ENCODE peak calls at places on chromosomes 6 and 20, in five cellular contexts. M, Q, C, D and I are unnamed samples.

GRCh38 chr6:16398587-16398986 is 160.2 kb downstream of the GMPR start:
- DNase-seq in Q (no peak), D (no peak), C (no peak), M (peak), I (no peak)

GRCh38 chr6:55818482-55818881 is 56.9 kb downstream of the BMP5 start:
- DNase-seq in D (no peak), C (no peak), M (no peak), Q (no peak), I (no peak)

GRCh38 chr6:98530732-98531131 is 303.6 kb upstream of the POU3F2 start:
- DNase-seq in Q (no peak), M (no peak), D (no peak), C (no peak), I (no peak)

GRCh38 chr20:32483351-32484220 is 101.5 kb downstream of the NOL4L start:
- DNase-seq in Q (no peak), C (peak), D (peak), M (no peak), I (peak)

GRCh38 chr20:38569747-38570519 is 11.1 kb upstream of the ADIG start:
- DNase-seq in D (no peak), Q (no peak), M (no peak), C (no peak), I (no peak)

GRCh38 chr6:155261146-155261900 is 2.5 kb upstream of the CLDN20 start:
- DNase-seq in M (no peak), Q (peak), D (no peak), C (no peak), I (peak)

GRCh38 chr20:32470025-32470861 is 112.1 kb downstream of the ASXL1 start:
- DNase-seq in C (peak), D (peak), Q (peak), M (no peak), I (peak)

GRCh38 chr6:100099189-100100074 is 105.4 kb upstream of the MCHR2 start:
- DNase-seq in Q (peak), C (no peak), M (no peak), D (peak), I (no peak)

GRCh38 chr6:54633601-54634000 is 213.0 kb upstream of the FAM83B start:
- DNase-seq in M (no peak), D (no peak), C (no peak), Q (no peak), I (no peak)

GRCh38 chr6:130303436-130303835 is 62.4 kb upstream of the TMEM200A start:
- DNase-seq in D (no peak), Q (no peak), C (no peak), M (peak), I (no peak)

GRCh38 chr6:9204171-9204570 is 768.8 kb upstream of the SLC35B3 start:
- DNase-seq in D (no peak), Q (no peak), C (no peak), M (peak), I (no peak)

GRCh38 chr6:68559716-68560115 is 75.4 kb upstream of the ADGRB3 start:
- DNase-seq in M (no peak), Q (no peak), C (no peak), D (no peak), I (no peak)

DNA sequence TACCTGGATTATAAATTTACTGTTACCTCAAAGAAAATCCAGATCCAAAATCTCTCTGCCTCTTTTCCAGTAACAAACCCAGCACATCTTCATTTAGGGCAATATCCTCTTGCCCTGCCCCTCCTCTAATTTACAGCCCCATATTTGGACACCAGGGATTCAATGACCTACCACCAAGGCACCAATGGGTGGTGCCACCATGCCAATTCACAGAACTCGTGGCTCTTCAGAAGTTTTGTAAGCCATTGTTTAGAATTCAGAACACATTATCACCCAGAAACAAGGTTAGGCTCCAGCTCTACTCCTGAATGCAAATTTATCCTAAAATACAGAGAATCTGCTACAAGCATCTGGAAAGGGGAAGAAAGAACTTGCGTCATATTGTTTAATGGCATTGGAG is 67.8 kb upstream of the SASH1 start:
- DNase-seq in M (no peak), C (no peak), Q (no peak), D (no peak), I (no peak)
- TF ChIP-seq CTCF in M (no peak), C (no peak), Q (no peak), D (no peak), I (no peak)

GRCh38 chr6:108637963-108638362 is 77.2 kb downstream of the FOXO3 start:
- DNase-seq in Q (no peak), C (no peak), M (no peak), D (no peak), I (no peak)
- TF ChIP-seq CTCF in Q (no peak), C (no peak), M (no peak), D (no peak), I (no peak)

GRCh38 chr20:62408640-62409039 is 1.6 kb upstream of the CABLES2 start:
- DNase-seq in D (no peak), C (no peak), M (no peak), Q (no peak), I (no peak)
- TF ChIP-seq CTCF in D (no peak), C (no peak), M (no peak), Q (no peak), I (no peak)

GRCh38 chr20:36744243-36744642 is 1.6 kb downstream of the NDRG3 start:
- DNase-seq in C (no peak), M (no peak), Q (no peak), D (no peak), I (no peak)

GRCh38 chr20:36745234-36745926 is 510 bp downstream of the NDRG3 start:
- DNase-seq in D (no peak), C (no peak), M (no peak), Q (no peak), I (peak)

GRCh38 chr20:36744764-36745191 is 1.1 kb downstream of the NDRG3 start:
- DNase-seq in M (no peak), C (no peak), D (no peak), Q (no peak), I (no peak)

GRCh38 chr20:36742558-36742957 is 3.3 kb downstream of the NDRG3 start:
- DNase-seq in M (no peak), Q (no peak), D (no peak), C (no peak), I (no peak)

GRCh38 chr20:36745927-36746659 is at the start of gene NDRG3:
- DNase-seq in Q (peak), C (peak), D (peak), M (peak), I (peak)
- TF ChIP-seq CTCF in Q (peak), C (peak), D (peak), M (no peak), I (no peak)